ENCODE peak calls at places on chromosomes 6 and 20, in seven cellular contexts. O, E, C, G, V, P and X are unnamed samples.

GRCh38 chr20:13865825-13866351 is 81.1 kb downstream of the NDUFAF5 start:
- DNase-seq in O (no peak), E (peak), C (peak), G (no peak), V (no peak), P (no peak), X (no peak)

GRCh38 chr6:95679981-95680380 is 102.6 kb downstream of the MANEA start:
- DNase-seq in O (no peak), E (no peak), C (no peak), G (no peak), V (no peak), P (no peak), X (no peak)

GRCh38 chr20:33323236-33323635 is 40.2 kb downstream of the BPIFB1 start:
- DNase-seq in O (no peak), E (no peak), C (no peak), G (no peak), V (no peak), P (no peak), X (no peak)

GRCh38 chr6:41774841-41775240 is 4.9 kb downstream of the FRS3 start:
- DNase-seq in O (no peak), E (no peak), C (no peak), G (no peak), V (no peak), P (no peak), X (no peak)

GRCh38 chr6:37994238-37994637 is 174.7 kb downstream of the ZFAND3 start:
- DNase-seq in O (no peak), E (no peak), C (peak), G (no peak), V (peak), P (no peak), X (no peak)

GRCh38 chr6:158374020-158374419 is 61.8 kb downstream of the TULP4 start:
- DNase-seq in O (no peak), E (peak), C (no peak), G (no peak), V (no peak), P (no peak), X (no peak)

GRCh38 chr6:84442241-84442640 is 214.8 kb upstream of the CEP162 start:
- DNase-seq in O (no peak), E (no peak), C (no peak), G (no peak), V (no peak), P (no peak), X (no peak)

GRCh38 chr6:161880070-161880469 is 606.2 kb upstream of the AGPAT4 start:
- DNase-seq in O (no peak), E (no peak), C (no peak), G (no peak), V (no peak), P (no peak), X (no peak)

GRCh38 chr20:24503352-24503931 is 34.0 kb downstream of the SYNDIG1 start:
- DNase-seq in O (peak), E (no peak), C (no peak), G (no peak), V (peak), P (no peak), X (no peak)

GRCh38 chr6:11566609-11567008 is 29.1 kb downstream of the TMEM170B start:
- DNase-seq in O (no peak), E (no peak), C (no peak), G (no peak), V (no peak), P (no peak), X (no peak)

GRCh38 chr6:143429970-143430369 is 20.5 kb downstream of the ADAT2 start:
- DNase-seq in O (no peak), E (no peak), C (no peak), G (no peak), V (no peak), P (no peak), X (no peak)

GRCh38 chr6:119879731-119880130 is 530.2 kb upstream of the MAN1A1 start:
- DNase-seq in O (no peak), E (no peak), C (no peak), G (no peak), V (no peak), P (no peak), X (no peak)

GRCh38 chr6:144340541-144341371 is 55.6 kb downstream of the UTRN start:
- DNase-seq in O (no peak), E (peak), C (peak), G (no peak), V (no peak), P (no peak), X (no peak)

GRCh38 chr6:131958551-131959470 is 7.6 kb upstream of the CCN2 start:
- DNase-seq in O (no peak), E (no peak), C (no peak), G (no peak), V (no peak), P (no peak), X (no peak)

GRCh38 chr6:137738197-137738596 is 128.9 kb upstream of the TNFAIP3 start:
- DNase-seq in O (no peak), E (peak), C (peak), G (no peak), V (no peak), P (no peak), X (no peak)

GRCh38 chr6:111718326-111718725 is 112.6 kb upstream of the TRAF3IP2 start:
- DNase-seq in O (no peak), E (no peak), C (no peak), G (no peak), V (no peak), P (no peak), X (no peak)

GRCh38 chr6:112311950-112312547 is 35.1 kb upstream of the RFPL4B start:
- DNase-seq in O (no peak), E (peak), C (peak), G (no peak), V (peak), P (no peak), X (no peak)

GRCh38 chr6:40791004-40791403 is 203.8 kb upstream of the LRFN2 start:
- DNase-seq in O (no peak), E (no peak), C (peak), G (no peak), V (no peak), P (no peak), X (no peak)

GRCh38 chr6:34237316-34237721 is 646 bp downstream of the HMGA1 start:
- DNase-seq in O (peak), E (peak), C (no peak), G (no peak), V (peak), P (peak), X (peak)

GRCh38 chr6:100472674-100473073 is 8.0 kb upstream of the SIM1 start:
- DNase-seq in O (no peak), E (no peak), C (peak), G (no peak), V (no peak), P (no peak), X (no peak)

GRCh38 chr6:166010136-166010535 is 157.5 kb downstream of the TBXT start:
- DNase-seq in O (no peak), E (no peak), C (no peak), G (no peak), V (no peak), P (no peak), X (no peak)

GRCh38 chr20:48047453-48047852 is 262.2 kb upstream of the SULF2 start:
- DNase-seq in O (no peak), E (peak), C (peak), G (no peak), V (no peak), P (no peak), X (no peak)

GRCh38 chr6:116812051-116812650 is 16.7 kb downstream of the GPRC6A start:
- DNase-seq in O (no peak), E (no peak), C (no peak), G (no peak), V (no peak), P (no peak), X (no peak)

GRCh38 chr6:122323361-122323760 is 76.1 kb upstream of the HSF2 start:
- DNase-seq in O (no peak), E (no peak), C (no peak), G (no peak), V (no peak), P (no peak), X (no peak)

GRCh38 chr6:42984924-42985475 is 630 bp downstream of the PPP2R5D start:
- DNase-seq in O (peak), E (peak), C (no peak), G (no peak), V (peak), P (peak), X (no peak)

GRCh38 chr6:147099974-147100373 is 104.2 kb upstream of the STXBP5 start:
- DNase-seq in O (no peak), E (no peak), C (no peak), G (peak), V (no peak), P (no peak), X (no peak)

GRCh38 chr20:54212226-54212625 is 4.3 kb downstream of the PFDN4 start:
- DNase-seq in O (no peak), E (no peak), C (no peak), G (no peak), V (no peak), P (no peak), X (no peak)

GRCh38 chr6:128174724-128175123 is 273.9 kb upstream of the THEMIS start:
- DNase-seq in O (no peak), E (no peak), C (peak), G (no peak), V (no peak), P (no peak), X (no peak)

GRCh38 chr6:41698350-41698781 is 37.0 kb downstream of the TFEB start:
- DNase-seq in O (no peak), E (no peak), C (no peak), G (peak), V (no peak), P (no peak), X (no peak)

GRCh38 chr20:46939031-46939430 is 44.4 kb downstream of the EYA2 start:
- DNase-seq in O (no peak), E (peak), C (peak), G (no peak), V (no peak), P (no peak), X (no peak)
- TF ChIP-seq CTCF in O (no peak), E (no peak), C (peak), G (peak), V (no peak), P (no peak), X (no peak)

DNA sequence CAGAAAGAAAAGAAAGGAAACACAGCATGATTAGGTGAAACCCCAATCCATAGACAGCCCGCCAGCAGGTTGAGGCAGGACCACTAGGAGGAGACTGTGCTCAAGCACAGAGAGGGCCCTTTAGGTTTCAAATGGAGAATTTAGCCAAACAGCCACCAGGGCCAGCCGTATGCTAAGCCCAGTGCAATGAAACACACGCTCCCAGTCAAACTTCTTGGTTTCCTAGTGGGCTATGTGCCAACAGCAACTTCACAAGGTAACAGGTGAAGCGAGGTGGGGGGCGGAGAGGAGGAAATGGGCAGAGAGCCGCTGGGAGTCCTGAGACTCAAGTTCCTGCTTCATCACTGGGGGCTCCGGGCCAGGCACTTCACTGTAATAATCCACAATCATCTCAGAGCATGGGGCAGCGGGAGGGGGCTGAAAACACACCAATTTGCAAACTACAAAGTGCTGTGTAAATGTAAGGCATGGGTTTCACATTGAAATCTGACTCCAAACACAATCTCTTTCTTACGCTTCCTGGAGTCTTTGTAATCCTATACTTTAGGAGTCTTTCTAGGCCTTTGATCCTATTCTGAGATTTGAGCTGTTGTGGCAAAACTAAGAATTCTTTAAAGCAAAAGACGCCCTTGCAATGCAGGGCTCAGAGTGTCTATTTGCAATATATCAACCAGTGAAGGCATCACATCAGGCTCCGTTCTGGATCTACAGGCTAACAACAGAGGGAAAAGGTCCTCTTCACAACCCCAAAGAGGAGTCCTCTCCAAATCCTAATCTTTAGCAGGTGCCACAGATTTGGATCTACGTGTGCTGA is 117.3 kb downstream of the OPRM1 start:
- DNase-seq in O (no peak), E (peak), C (peak), G (no peak), V (peak), P (no peak), X (peak)
- H3K4me3 ChIP-seq in O (no peak), E (no peak), C (no peak), G (no peak), V (no peak), P (no peak), X (peak)

DNA sequence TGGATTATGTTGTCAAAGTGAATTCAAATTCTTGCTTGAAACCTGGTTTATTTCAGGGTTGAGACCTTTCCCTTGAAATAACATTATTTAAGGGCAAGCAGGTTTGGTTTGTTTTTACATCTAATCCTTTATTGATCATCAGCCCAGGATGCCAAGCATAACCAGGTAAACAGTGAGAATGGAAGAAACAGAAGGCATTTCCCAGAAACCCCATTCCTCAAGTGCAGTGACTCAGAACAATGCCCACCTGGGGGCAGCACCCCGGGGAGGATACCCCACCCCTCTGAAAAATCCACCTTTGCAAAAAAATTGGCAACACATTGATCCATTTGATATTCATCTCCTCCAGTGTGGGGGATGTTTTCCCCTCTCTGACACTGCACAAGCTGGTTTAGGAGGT is 32.5 kb downstream of the POFUT1 start:
- DNase-seq in O (no peak), E (no peak), C (no peak), G (no peak), V (no peak), P (no peak), X (no peak)
- TF ChIP-seq CTCF in O (no peak), E (peak), C (no peak), G (peak), V (no peak), P (no peak), X (no peak)

DNA sequence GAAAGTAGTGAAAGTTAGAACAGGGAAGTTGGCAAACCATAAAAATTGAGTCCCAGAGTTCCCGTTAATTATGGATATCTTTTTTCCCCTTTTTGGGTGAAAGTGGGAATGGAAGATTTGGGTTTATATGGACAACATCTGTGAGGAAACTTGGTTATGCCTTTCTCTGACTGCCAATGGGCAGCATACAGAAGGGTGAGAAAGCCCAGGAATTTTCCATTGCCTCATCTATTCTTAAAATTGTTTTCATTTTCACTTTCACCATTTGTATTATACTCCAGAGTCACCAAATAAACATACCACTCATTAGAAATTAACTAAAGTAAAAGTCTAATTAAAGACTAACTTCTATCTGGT is 35.6 kb upstream of the MYB start:
- DNase-seq in O (no peak), E (peak), C (no peak), G (no peak), V (no peak), P (no peak), X (no peak)
- H3K4me3 ChIP-seq in O (no peak), E (peak), C (no peak), G (no peak), V (no peak), P (no peak), X (peak)

GRCh38 chr6:109024784-109025183 is 69.9 kb downstream of the SESN1 start:
- DNase-seq in O (peak), E (peak), C (no peak), G (no peak), V (no peak), P (no peak), X (no peak)
- TF ChIP-seq CTCF in O (no peak), E (no peak), C (no peak), G (no peak), V (peak), P (no peak), X (no peak)

DNA sequence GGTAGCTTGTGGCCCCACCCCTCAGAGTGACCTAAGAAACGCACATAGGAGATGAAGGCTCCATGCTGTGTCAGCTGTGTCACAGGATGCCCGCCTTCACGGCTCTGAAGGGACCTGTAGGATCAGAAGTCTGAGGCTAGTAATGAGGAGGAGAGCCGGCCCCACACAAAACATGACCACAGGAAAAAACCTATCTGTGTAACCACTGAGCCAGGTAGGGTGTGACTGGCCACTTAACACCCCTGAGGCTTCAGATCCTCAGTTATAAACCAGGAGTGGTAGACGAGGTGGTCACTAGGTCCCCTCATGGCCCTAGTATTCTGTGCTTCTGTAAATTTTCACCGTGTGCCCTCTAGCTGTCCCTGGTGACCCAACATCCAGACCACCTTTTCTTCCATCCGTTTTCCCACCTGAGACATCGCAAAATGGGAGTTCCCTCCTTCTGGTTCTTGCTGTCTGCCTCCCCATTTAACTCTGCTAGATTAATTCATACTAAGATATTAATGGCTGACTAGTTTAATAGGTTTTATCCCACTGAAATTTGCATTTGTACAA is 52.8 kb downstream of the TBC1D7 start:
- DNase-seq in O (no peak), E (no peak), C (no peak), G (no peak), V (no peak), P (no peak), X (no peak)
- H3K4me3 ChIP-seq in O (no peak), E (peak), C (no peak), G (no peak), V (no peak), P (no peak), X (no peak)

DNA sequence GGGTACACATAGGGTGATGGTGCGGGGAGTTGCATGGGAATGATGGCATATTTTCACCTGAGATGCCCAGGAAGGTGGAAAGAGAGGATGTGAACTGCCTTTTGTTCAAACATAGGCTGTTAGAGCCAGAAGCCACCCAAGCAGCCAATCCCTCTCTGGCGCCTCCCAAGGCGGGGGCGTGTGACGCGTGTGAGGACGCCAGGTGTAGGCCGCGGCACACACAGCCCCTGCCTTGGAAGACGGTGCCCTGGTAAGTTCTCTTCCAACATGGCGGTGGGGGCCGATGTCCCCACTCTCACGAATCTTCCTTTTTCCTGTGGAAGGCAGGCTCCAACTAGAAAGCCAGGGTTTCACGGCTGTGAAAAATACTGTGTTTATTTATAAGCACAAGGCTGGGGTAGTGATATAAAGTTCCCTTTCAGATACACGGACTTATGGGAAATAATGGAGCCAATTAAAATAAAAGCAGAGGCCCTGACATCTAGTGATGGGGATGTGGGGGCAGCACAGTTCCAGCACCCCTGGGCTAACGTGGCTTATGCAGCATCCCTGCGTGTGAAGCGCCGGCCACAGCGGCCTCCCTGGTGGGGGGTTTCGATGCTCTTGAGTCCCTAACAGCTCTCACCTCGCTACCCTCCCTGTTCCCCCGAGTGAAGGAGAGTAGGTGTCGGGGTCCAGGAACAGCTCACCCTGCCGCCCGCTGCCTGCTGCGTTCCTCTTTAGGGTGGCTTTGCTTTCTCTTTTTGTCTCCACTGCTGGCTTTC is 28.3 kb downstream of the CDH4 start:
- DNase-seq in O (no peak), E (no peak), C (no peak), G (no peak), V (no peak), P (no peak), X (no peak)
- TF ChIP-seq CTCF in O (no peak), E (no peak), C (no peak), G (no peak), V (no peak), P (no peak), X (no peak)

DNA sequence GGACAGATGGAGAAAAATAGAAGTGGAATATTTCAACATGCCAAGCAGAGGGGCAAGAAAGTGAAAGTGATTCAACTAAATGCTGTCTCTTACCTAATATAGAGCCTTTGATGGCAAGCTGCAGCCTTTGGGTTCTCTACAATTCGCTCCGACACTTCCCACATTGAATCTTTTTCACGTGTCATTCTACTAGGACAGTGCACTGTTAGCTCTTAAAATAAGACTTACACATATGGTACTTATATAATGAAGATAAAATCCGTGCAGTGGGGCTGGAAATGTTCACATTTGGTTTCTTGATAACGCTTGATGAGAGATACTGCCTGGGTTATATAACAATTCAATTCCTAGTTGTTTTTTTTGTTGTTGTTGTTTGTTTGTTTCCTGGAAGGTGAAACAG is 502.4 kb downstream of the LMBRD1 start:
- DNase-seq in O (no peak), E (no peak), C (no peak), G (no peak), V (no peak), P (no peak), X (no peak)
- H3K4me3 ChIP-seq in O (no peak), E (no peak), C (no peak), G (no peak), V (no peak), P (no peak), X (no peak)